ENCODE peak calls at places on chromosome 13, in five cellular contexts. U, Y, R, F and O are unnamed samples.

GRCh38 chr13:36188446-36188845 is 25.9 kb downstream of the SOHLH2 start:
- DNase-seq in U (no peak), R (no peak), Y (no peak), F (no peak), O (no peak)

GRCh38 chr13:79987323-79987722 is 353.6 kb downstream of the SPRY2 start:
- DNase-seq in R (peak; percentile 71), U (no peak), Y (no peak), F (no peak), O (no peak)

GRCh38 chr13:74465279-74465678 is 331.1 kb upstream of the KLF12 start:
- DNase-seq in U (no peak), Y (no peak), R (no peak), F (no peak), O (no peak)

GRCh38 chr13:44605275-44605674 is 29.1 kb upstream of the TSC22D1 start:
- DNase-seq in R (no peak), F (no peak), Y (no peak), U (no peak), O (no peak)

GRCh38 chr13:100428966-100429365 is 159.6 kb downstream of the GGACT start:
- DNase-seq in U (no peak), Y (no peak), F (no peak), R (no peak), O (no peak)

GRCh38 chr13:70353096-70353495 is 244.8 kb upstream of the KLHL1 start:
- DNase-seq in F (no peak), Y (no peak), U (no peak), R (no peak), O (no peak)

GRCh38 chr13:107459430-107459829 is 755.9 kb downstream of the LIG4 start:
- DNase-seq in Y (no peak), R (no peak), U (no peak), F (no peak), O (no peak)

GRCh38 chr13:99812611-99813010 is 159.0 kb downstream of the ZIC5 start:
- DNase-seq in U (no peak), F (no peak), Y (no peak), R (no peak), O (no peak)

GRCh38 chr13:48443442-48444208 is 30.7 kb upstream of the LPAR6 start:
- DNase-seq in F (no peak), Y (no peak), R (no peak), U (no peak), O (no peak)

GRCh38 chr13:75468098-75468497 is 13.9 kb downstream of the TBC1D4 start:
- DNase-seq in F (no peak), U (no peak), Y (no peak), R (no peak), O (no peak)

GRCh38 chr13:23411220-23411619 is 22.3 kb downstream of the SACS start:
- DNase-seq in R (no peak), Y (no peak), U (no peak), F (no peak), O (no peak)

GRCh38 chr13:111903143-111903542 is 163.8 kb upstream of the SOX1 start:
- DNase-seq in F (no peak), U (no peak), R (no peak), Y (no peak), O (no peak)

GRCh38 chr13:113579686-113580085 is 4.9 kb upstream of the TFDP1 start:
- DNase-seq in U (no peak), Y (no peak), R (no peak), F (no peak), O (no peak)

GRCh38 chr13:110329798-110330461 is 22.8 kb downstream of the COL4A2 start:
- DNase-seq in F (no peak), R (no peak), U (no peak), Y (no peak), O (no peak)

GRCh38 chr13:111882351-111882750 is 184.6 kb upstream of the SOX1 start:
- DNase-seq in Y (no peak), U (no peak), R (no peak), F (no peak), O (no peak)

GRCh38 chr13:98019186-98019585 is 65.7 kb downstream of the IPO5 start:
- DNase-seq in U (no peak), R (no peak), Y (no peak), F (no peak), O (no peak)

GRCh38 chr13:42305503-42305902 is 33.6 kb downstream of the AKAP11 start:
- DNase-seq in R (no peak), F (no peak), Y (no peak), U (no peak), O (no peak)

GRCh38 chr13:41827507-41828213 is 133.2 kb downstream of the VWA8 start:
- DNase-seq in U (no peak), R (no peak), Y (no peak), F (no peak), O (no peak)

GRCh38 chr13:44266305-44266704 is 107.3 kb upstream of the SERP2 start:
- DNase-seq in F (no peak), U (no peak), R (no peak), Y (no peak), O (no peak)

GRCh38 chr13:45456196-45456972 is 8.4 kb upstream of the COG3 start:
- DNase-seq in F (no peak), R (no peak), U (no peak), Y (no peak), O (no peak)

GRCh38 chr13:53250272-53250875 is 221.8 kb downstream of the OLFM4 start:
- DNase-seq in R (peak; percentile 88), F (no peak), Y (peak; percentile 74), U (no peak), O (peak; percentile 21)

GRCh38 chr13:106047859-106048258 is 487.6 kb downstream of the EFNB2 start:
- DNase-seq in F (no peak), R (no peak), U (no peak), Y (no peak), O (no peak)

GRCh38 chr13:33452873-33453558 is 167.5 kb upstream of the STARD13 start:
- DNase-seq in R (no peak), F (no peak), U (no peak), Y (no peak), O (no peak)

GRCh38 chr13:73521291-73521626 is 462.5 kb downstream of the KLF5 start:
- DNase-seq in Y (no peak), U (no peak), F (no peak), R (no peak), O (no peak)

GRCh38 chr13:44048326-44048725 is 168.6 kb downstream of the LACC1 start:
- DNase-seq in F (no peak), R (peak; percentile 55), Y (peak; percentile 5), U (no peak), O (no peak)

GRCh38 chr13:95032114-95032513 is 269.1 kb downstream of the ABCC4 start:
- DNase-seq in F (no peak), Y (no peak), R (no peak), U (no peak), O (no peak)

GRCh38 chr13:110874508-110874960 is 40.3 kb downstream of the ANKRD10 start:
- DNase-seq in F (no peak), Y (peak; percentile 37), U (no peak), R (peak; percentile 35), O (peak; percentile 78)